ENCODE peak calls at places on chromosomes 16 and 17, in five cellular contexts. One of them, this sample, is unnamed.

GRCh38 chr16:12406158-12406557 is 397.5 kb downstream of the CPPED1 start:
- DNase-seq in stimulated activated CD8-positive, alpha-beta memory T cell treated with anti-CD3 and anti-CD28 coated beads, Interleukin-15, amount 100 ng/mL, for 24 hours: no peak
- DNase-seq in T-helper 1 cell: no peak
- DNase-seq in HS-5: no peak
- DNase-seq in caudate nucleus: no peak
- DNase-seq in this sample: no peak

GRCh38 chr16:72990003-72990521 is 57.9 kb downstream of the ZFHX3 start:
- DNase-seq in stimulated activated CD8-positive, alpha-beta memory T cell treated with anti-CD3 and anti-CD28 coated beads, Interleukin-15, amount 100 ng/mL, for 24 hours: no peak
- DNase-seq in T-helper 1 cell: no peak
- DNase-seq in HS-5: no peak
- DNase-seq in caudate nucleus: no peak
- DNase-seq in this sample: no peak

GRCh38 chr17:17087424-17088103 is 45.3 kb downstream of the MPRIP start:
- DNase-seq in stimulated activated CD8-positive, alpha-beta memory T cell treated with anti-CD3 and anti-CD28 coated beads, Interleukin-15, amount 100 ng/mL, for 24 hours: no peak
- DNase-seq in T-helper 1 cell: no peak
- DNase-seq in HS-5: no peak
- DNase-seq in caudate nucleus: no peak
- DNase-seq in this sample: no peak

GRCh38 chr17:82957961-82958491 is 118.2 kb upstream of the ZNF750 start:
- DNase-seq in stimulated activated CD8-positive, alpha-beta memory T cell treated with anti-CD3 and anti-CD28 coated beads, Interleukin-15, amount 100 ng/mL, for 24 hours: no peak
- DNase-seq in T-helper 1 cell: no peak
- DNase-seq in HS-5: no peak
- DNase-seq in caudate nucleus: no peak
- DNase-seq in this sample: no peak

GRCh38 chr17:28892024-28892423 is 5.5 kb downstream of the FLOT2 start:
- DNase-seq in stimulated activated CD8-positive, alpha-beta memory T cell treated with anti-CD3 and anti-CD28 coated beads, Interleukin-15, amount 100 ng/mL, for 24 hours: no peak
- DNase-seq in T-helper 1 cell: no peak
- DNase-seq in HS-5: no peak
- DNase-seq in caudate nucleus: no peak
- DNase-seq in this sample: no peak

GRCh38 chr17:27810211-27810901 is 10.0 kb upstream of the NOS2 start:
- DNase-seq in stimulated activated CD8-positive, alpha-beta memory T cell treated with anti-CD3 and anti-CD28 coated beads, Interleukin-15, amount 100 ng/mL, for 24 hours: no peak
- DNase-seq in T-helper 1 cell: no peak
- DNase-seq in HS-5: no peak
- DNase-seq in caudate nucleus: no peak
- DNase-seq in this sample: no peak

GRCh38 chr16:61726125-61726524 is 310.1 kb downstream of the CDH8 start:
- DNase-seq in stimulated activated CD8-positive, alpha-beta memory T cell treated with anti-CD3 and anti-CD28 coated beads, Interleukin-15, amount 100 ng/mL, for 24 hours: no peak
- DNase-seq in T-helper 1 cell: no peak
- DNase-seq in HS-5: no peak
- DNase-seq in caudate nucleus: no peak
- DNase-seq in this sample: no peak

GRCh38 chr17:27407916-27408846 is 48.1 kb upstream of the KSR1 start:
- DNase-seq in stimulated activated CD8-positive, alpha-beta memory T cell treated with anti-CD3 and anti-CD28 coated beads, Interleukin-15, amount 100 ng/mL, for 24 hours: no peak
- DNase-seq in T-helper 1 cell: no peak
- DNase-seq in HS-5: peak
- DNase-seq in caudate nucleus: no peak
- DNase-seq in this sample: no peak

GRCh38 chr17:33142703-33143299 is 150.3 kb downstream of the ASIC2 start:
- DNase-seq in stimulated activated CD8-positive, alpha-beta memory T cell treated with anti-CD3 and anti-CD28 coated beads, Interleukin-15, amount 100 ng/mL, for 24 hours: no peak
- DNase-seq in T-helper 1 cell: no peak
- DNase-seq in HS-5: peak
- DNase-seq in caudate nucleus: no peak
- DNase-seq in this sample: peak

GRCh38 chr16:27228621-27229501 is 25.5 kb downstream of the KDM8 start:
- DNase-seq in stimulated activated CD8-positive, alpha-beta memory T cell treated with anti-CD3 and anti-CD28 coated beads, Interleukin-15, amount 100 ng/mL, for 24 hours: no peak
- DNase-seq in T-helper 1 cell: no peak
- DNase-seq in HS-5: no peak
- DNase-seq in caudate nucleus: no peak
- DNase-seq in this sample: no peak

GRCh38 chr17:67610061-67610460 is 107.7 kb upstream of the NOL11 start:
- DNase-seq in stimulated activated CD8-positive, alpha-beta memory T cell treated with anti-CD3 and anti-CD28 coated beads, Interleukin-15, amount 100 ng/mL, for 24 hours: no peak
- DNase-seq in T-helper 1 cell: no peak
- DNase-seq in HS-5: no peak
- DNase-seq in caudate nucleus: no peak
- DNase-seq in this sample: no peak

GRCh38 chr17:41793749-41794602 is 7.5 kb upstream of the JUP start:
- DNase-seq in stimulated activated CD8-positive, alpha-beta memory T cell treated with anti-CD3 and anti-CD28 coated beads, Interleukin-15, amount 100 ng/mL, for 24 hours: no peak
- DNase-seq in T-helper 1 cell: no peak
- DNase-seq in HS-5: no peak
- DNase-seq in caudate nucleus: no peak
- DNase-seq in this sample: no peak

GRCh38 chr17:51703364-51704341 is 443.3 kb downstream of the UTP18 start:
- DNase-seq in stimulated activated CD8-positive, alpha-beta memory T cell treated with anti-CD3 and anti-CD28 coated beads, Interleukin-15, amount 100 ng/mL, for 24 hours: no peak
- DNase-seq in T-helper 1 cell: no peak
- DNase-seq in HS-5: no peak
- DNase-seq in caudate nucleus: no peak
- DNase-seq in this sample: no peak

GRCh38 chr17:37276475-37276874 is 99.3 kb upstream of the C17orf78 start:
- DNase-seq in stimulated activated CD8-positive, alpha-beta memory T cell treated with anti-CD3 and anti-CD28 coated beads, Interleukin-15, amount 100 ng/mL, for 24 hours: no peak
- DNase-seq in T-helper 1 cell: no peak
- DNase-seq in HS-5: no peak
- DNase-seq in caudate nucleus: no peak
- DNase-seq in this sample: no peak

This sample was measured in progenitor cell of endocrine pancreas.